ENCODE peak calls at places on chromosomes 1 and 21, in seven cellular contexts. One of them, this sample, is unnamed.

GRCh38 chr21:45054927-45055612 is 19.3 kb upstream of the ADARB1 start:
- DNase-seq in mesenchymal stem cell: no peak
- DNase-seq in mesendoderm: no peak
- DNase-seq in H9: peak
- DNase-seq in IMR-90: no peak
- DNase-seq in neuronal stem cell: no peak
- DNase-seq in H1: no peak
- DNase-seq in this sample: no peak

GRCh38 chr21:38760762-38761155 is 45.0 kb upstream of the ETS2 start:
- DNase-seq in mesenchymal stem cell: no peak
- DNase-seq in H1: no peak
- DNase-seq in neuronal stem cell: no peak
- DNase-seq in mesendoderm: no peak
- DNase-seq in H9: no peak
- DNase-seq in IMR-90: no peak
- DNase-seq in this sample: no peak

GRCh38 chr1:228358039-228358763 is 48.4 kb downstream of the TRIM11 start:
- DNase-seq in IMR-90: no peak
- DNase-seq in H9: no peak
- DNase-seq in mesenchymal stem cell: no peak
- DNase-seq in neuronal stem cell: no peak
- DNase-seq in H1: no peak
- DNase-seq in mesendoderm: no peak
- DNase-seq in this sample: peak

GRCh38 chr1:41618066-41618825 is 133.8 kb upstream of the EDN2 start:
- DNase-seq in H1: no peak
- DNase-seq in mesendoderm: no peak
- DNase-seq in H9: no peak
- DNase-seq in mesenchymal stem cell: no peak
- DNase-seq in IMR-90: peak
- DNase-seq in neuronal stem cell: no peak
- DNase-seq in this sample: no peak

GRCh38 chr1:83882906-83883305 is 116.0 kb downstream of the TTLL7 start:
- DNase-seq in mesenchymal stem cell: peak
- DNase-seq in mesendoderm: peak
- DNase-seq in neuronal stem cell: no peak
- DNase-seq in H9: peak
- DNase-seq in IMR-90: peak
- DNase-seq in H1: no peak
- DNase-seq in this sample: no peak

GRCh38 chr1:204560590-204560989 is 44.4 kb downstream of the MDM4 start:
- DNase-seq in mesendoderm: peak
- DNase-seq in IMR-90: peak
- DNase-seq in neuronal stem cell: no peak
- DNase-seq in H1: no peak
- DNase-seq in H9: no peak
- DNase-seq in mesenchymal stem cell: peak
- DNase-seq in this sample: peak

GRCh38 chr1:7409278-7409677 is 361.8 kb upstream of the VAMP3 start:
- DNase-seq in mesenchymal stem cell: no peak
- DNase-seq in mesendoderm: no peak
- DNase-seq in H9: peak
- DNase-seq in IMR-90: no peak
- DNase-seq in H1: no peak
- DNase-seq in neuronal stem cell: no peak
- DNase-seq in this sample: no peak

GRCh38 chr1:60992165-60992564 is 90.2 kb upstream of the NFIA start:
- DNase-seq in IMR-90: no peak
- DNase-seq in H9: no peak
- DNase-seq in H1: no peak
- DNase-seq in mesenchymal stem cell: no peak
- DNase-seq in neuronal stem cell: no peak
- DNase-seq in mesendoderm: no peak
- DNase-seq in this sample: no peak

GRCh38 chr1:223429313-223429731 is 36.1 kb downstream of the CCDC185 start:
- DNase-seq in IMR-90: peak
- DNase-seq in mesendoderm: no peak
- DNase-seq in H1: no peak
- DNase-seq in mesenchymal stem cell: no peak
- DNase-seq in H9: no peak
- DNase-seq in neuronal stem cell: no peak
- DNase-seq in this sample: no peak

GRCh38 chr1:34653110-34653509 is 101.7 kb upstream of the GJB5 start:
- DNase-seq in H1: no peak
- DNase-seq in mesenchymal stem cell: no peak
- DNase-seq in IMR-90: no peak
- DNase-seq in neuronal stem cell: no peak
- DNase-seq in H9: no peak
- DNase-seq in mesendoderm: no peak
- DNase-seq in this sample: no peak

GRCh38 chr21:34707876-34708325 is 39.1 kb downstream of the CLIC6 start:
- DNase-seq in mesenchymal stem cell: no peak
- DNase-seq in mesendoderm: no peak
- DNase-seq in IMR-90: no peak
- DNase-seq in H9: no peak
- DNase-seq in neuronal stem cell: no peak
- DNase-seq in H1: no peak
- DNase-seq in this sample: no peak

GRCh38 chr1:228697209-228698016 is 37.9 kb upstream of the RHOU start:
- DNase-seq in mesenchymal stem cell: peak
- DNase-seq in IMR-90: peak
- DNase-seq in mesendoderm: no peak
- DNase-seq in neuronal stem cell: no peak
- DNase-seq in H1: no peak
- DNase-seq in H9: no peak
- DNase-seq in this sample: no peak

GRCh38 chr21:34935452-34935851 is 113.7 kb downstream of the RUNX1 start:
- DNase-seq in H1: no peak
- DNase-seq in mesendoderm: no peak
- DNase-seq in neuronal stem cell: no peak
- DNase-seq in IMR-90: no peak
- DNase-seq in mesenchymal stem cell: peak
- DNase-seq in H9: no peak
- DNase-seq in this sample: peak

GRCh38 chr1:224253721-224254120 is 70.7 kb downstream of the DEGS1 start:
- DNase-seq in H9: no peak
- DNase-seq in H1: no peak
- DNase-seq in mesenchymal stem cell: no peak
- DNase-seq in neuronal stem cell: no peak
- DNase-seq in IMR-90: peak
- DNase-seq in mesendoderm: no peak
- DNase-seq in this sample: no peak

GRCh38 chr1:3803905-3804626 is 7.8 kb upstream of the LRRC47 start:
- DNase-seq in H9: no peak
- DNase-seq in neuronal stem cell: no peak
- DNase-seq in IMR-90: no peak
- DNase-seq in mesendoderm: no peak
- DNase-seq in mesenchymal stem cell: no peak
- DNase-seq in H1: no peak
- DNase-seq in this sample: no peak

GRCh38 chr1:107529511-107530149 is 388.8 kb downstream of the NTNG1 start:
- DNase-seq in mesenchymal stem cell: peak
- DNase-seq in H1: no peak
- DNase-seq in neuronal stem cell: peak
- DNase-seq in H9: peak
- DNase-seq in mesendoderm: peak
- DNase-seq in IMR-90: peak
- DNase-seq in this sample: peak

GRCh38 chr1:227729881-227730629 is 5.0 kb downstream of the JMJD4 start:
- DNase-seq in H1: peak
- DNase-seq in mesenchymal stem cell: peak
- DNase-seq in IMR-90: peak
- DNase-seq in neuronal stem cell: peak
- DNase-seq in H9: peak
- DNase-seq in mesendoderm: peak
- DNase-seq in this sample: peak

GRCh38 chr1:71677024-71677423 is 596.2 kb upstream of the ZRANB2 start:
- DNase-seq in H9: no peak
- DNase-seq in neuronal stem cell: no peak
- DNase-seq in mesendoderm: no peak
- DNase-seq in H1: no peak
- DNase-seq in mesenchymal stem cell: no peak
- DNase-seq in IMR-90: no peak
- DNase-seq in this sample: no peak

GRCh38 chr1:116377564-116378529 is 4.8 kb downstream of the ATP1A1 start:
- DNase-seq in mesenchymal stem cell: peak
- DNase-seq in IMR-90: peak
- DNase-seq in neuronal stem cell: no peak
- DNase-seq in mesendoderm: no peak
- DNase-seq in H9: no peak
- DNase-seq in H1: no peak
- DNase-seq in this sample: no peak

GRCh38 chr1:109984190-109984455 is 442 bp upstream of the AHCYL1 start:
- DNase-seq in IMR-90: peak
- DNase-seq in H1: no peak
- DNase-seq in mesenchymal stem cell: peak
- DNase-seq in neuronal stem cell: no peak
- DNase-seq in H9: no peak
- DNase-seq in mesendoderm: no peak
- DNase-seq in this sample: no peak

GRCh38 chr1:49306507-49307070 is 529.9 kb upstream of the BEND5 start:
- DNase-seq in mesendoderm: no peak
- DNase-seq in mesenchymal stem cell: no peak
- DNase-seq in H9: no peak
- DNase-seq in neuronal stem cell: no peak
- DNase-seq in H1: no peak
- DNase-seq in IMR-90: no peak
- DNase-seq in this sample: no peak

GRCh38 chr1:150152182-150152536 is 2.4 kb downstream of the PLEKHO1 start:
- DNase-seq in IMR-90: no peak
- DNase-seq in mesendoderm: peak
- DNase-seq in H1: no peak
- DNase-seq in H9: no peak
- DNase-seq in neuronal stem cell: no peak
- DNase-seq in mesenchymal stem cell: peak
- DNase-seq in this sample: no peak

GRCh38 chr1:150148834-150149489 is 754 bp upstream of the PLEKHO1 start:
- DNase-seq in mesendoderm: no peak
- DNase-seq in H9: no peak
- DNase-seq in H1: no peak
- DNase-seq in mesenchymal stem cell: peak
- DNase-seq in IMR-90: no peak
- DNase-seq in neuronal stem cell: no peak
- DNase-seq in this sample: no peak

GRCh38 chr1:150151291-150152181 is 1.8 kb downstream of the PLEKHO1 start:
- DNase-seq in H1: no peak
- DNase-seq in IMR-90: no peak
- DNase-seq in H9: no peak
- DNase-seq in mesendoderm: no peak
- DNase-seq in neuronal stem cell: no peak
- DNase-seq in mesenchymal stem cell: peak
- DNase-seq in this sample: no peak

GRCh38 chr1:150150511-150151021 is 850 bp downstream of the PLEKHO1 start:
- DNase-seq in neuronal stem cell: no peak
- DNase-seq in H1: no peak
- DNase-seq in H9: no peak
- DNase-seq in IMR-90: no peak
- DNase-seq in mesendoderm: peak
- DNase-seq in mesenchymal stem cell: peak
- DNase-seq in this sample: no peak

GRCh38 chr1:150149490-150150453 is at the start of gene PLEKHO1:
- DNase-seq in IMR-90: peak
- DNase-seq in H1: no peak
- DNase-seq in neuronal stem cell: peak
- DNase-seq in mesendoderm: peak
- DNase-seq in mesenchymal stem cell: peak
- DNase-seq in H9: peak
- DNase-seq in this sample: peak
- H2AK5ac ChIP-seq in IMR-90: peak
- H2AK5ac ChIP-seq in H1: no peak
- H2AK5ac ChIP-seq in neuronal stem cell: peak
- H2AK5ac ChIP-seq in mesendoderm: no peak
- H2AK5ac ChIP-seq in mesenchymal stem cell: no peak
- H2AK5ac ChIP-seq in H9: no peak
- H2AK5ac ChIP-seq in this sample: peak

GRCh38 chr1:168161459-168161858 is 17.3 kb upstream of the TIPRL start:
- DNase-seq in IMR-90: no peak
- DNase-seq in mesenchymal stem cell: no peak
- DNase-seq in neuronal stem cell: no peak
- DNase-seq in mesendoderm: no peak
- DNase-seq in H1: no peak
- DNase-seq in H9: no peak
- DNase-seq in this sample: no peak
- H2AK5ac ChIP-seq in IMR-90: no peak
- H2AK5ac ChIP-seq in mesenchymal stem cell: no peak
- H2AK5ac ChIP-seq in neuronal stem cell: peak
- H2AK5ac ChIP-seq in mesendoderm: no peak
- H2AK5ac ChIP-seq in H1: no peak
- H2AK5ac ChIP-seq in H9: no peak
- H2AK5ac ChIP-seq in this sample: no peak

DNA sequence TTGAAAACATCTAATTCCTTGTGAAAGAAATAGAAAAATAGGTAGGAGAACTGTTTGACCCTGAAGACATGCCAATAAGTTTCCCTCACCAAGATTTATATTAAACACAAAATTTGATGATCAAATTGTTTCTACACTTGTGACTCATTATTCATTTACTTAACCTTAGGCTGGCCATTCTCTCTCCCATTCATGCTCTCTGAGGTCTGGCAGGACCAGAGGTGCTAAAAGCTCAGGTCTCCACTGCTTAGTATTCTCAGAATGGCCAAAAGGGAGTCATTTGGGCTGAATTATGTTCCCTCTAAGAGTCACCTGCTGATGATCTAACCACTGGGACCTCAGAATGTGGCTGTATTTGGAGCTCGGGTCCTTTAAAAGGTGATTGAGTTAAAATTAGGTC is 47.1 kb upstream of the ATP1B1 start:
- DNase-seq in H1: no peak
- DNase-seq in IMR-90: no peak
- DNase-seq in neuronal stem cell: no peak
- DNase-seq in H9: no peak
- DNase-seq in mesenchymal stem cell: no peak
- DNase-seq in mesendoderm: no peak
- DNase-seq in this sample: no peak
- H2AK5ac ChIP-seq in H1: no peak
- H2AK5ac ChIP-seq in IMR-90: no peak
- H2AK5ac ChIP-seq in neuronal stem cell: no peak
- H2AK5ac ChIP-seq in H9: no peak
- H2AK5ac ChIP-seq in mesenchymal stem cell: no peak
- H2AK5ac ChIP-seq in mesendoderm: no peak
- H2AK5ac ChIP-seq in this sample: no peak

GRCh38 chr1:205572426-205572825 is 59.4 kb downstream of the ELK4 start:
- DNase-seq in H1: no peak
- DNase-seq in mesendoderm: no peak
- DNase-seq in neuronal stem cell: no peak
- DNase-seq in IMR-90: no peak
- DNase-seq in H9: peak
- DNase-seq in mesenchymal stem cell: no peak
- DNase-seq in this sample: no peak

GRCh38 chr1:205570173-205570501 is 61.7 kb downstream of the ELK4 start:
- DNase-seq in H1: no peak
- DNase-seq in IMR-90: no peak
- DNase-seq in neuronal stem cell: no peak
- DNase-seq in mesenchymal stem cell: no peak
- DNase-seq in H9: no peak
- DNase-seq in mesendoderm: no peak
- DNase-seq in this sample: no peak

GRCh38 chr1:205571747-205572146 is 60.1 kb downstream of the ELK4 start:
- DNase-seq in neuronal stem cell: no peak
- DNase-seq in mesendoderm: no peak
- DNase-seq in H9: no peak
- DNase-seq in IMR-90: no peak
- DNase-seq in H1: no peak
- DNase-seq in mesenchymal stem cell: no peak
- DNase-seq in this sample: no peak

GRCh38 chr1:205569411-205570172 is 62.2 kb downstream of the ELK4 start:
- DNase-seq in mesenchymal stem cell: no peak
- DNase-seq in mesendoderm: no peak
- DNase-seq in H1: no peak
- DNase-seq in IMR-90: no peak
- DNase-seq in neuronal stem cell: no peak
- DNase-seq in H9: no peak
- DNase-seq in this sample: no peak

GRCh38 chr1:205570796-205571537 is 60.8 kb downstream of the ELK4 start:
- DNase-seq in mesenchymal stem cell: no peak
- DNase-seq in mesendoderm: no peak
- DNase-seq in neuronal stem cell: no peak
- DNase-seq in IMR-90: no peak
- DNase-seq in H9: no peak
- DNase-seq in H1: no peak
- DNase-seq in this sample: no peak
- H2AK5ac ChIP-seq in mesenchymal stem cell: no peak
- H2AK5ac ChIP-seq in mesendoderm: no peak
- H2AK5ac ChIP-seq in neuronal stem cell: no peak
- H2AK5ac ChIP-seq in IMR-90: no peak
- H2AK5ac ChIP-seq in H9: no peak
- H2AK5ac ChIP-seq in H1: no peak
- H2AK5ac ChIP-seq in this sample: no peak

This sample was measured in trophoblast cell.